ENCODE peak calls at places on chromosomes 13 and 19, in eight cellular contexts. S is right lobe of liver; K is body of pancreas; T is cardiac muscle cell; J is heart right ventricle; F is CD8-positive, alpha-beta memory T cell; B is PC-9; X is Karpas-422. V is an unnamed sample. For H3K9me3, the result is how much of the 10 kb centered on the place peaks cover.

GRCh38 chr19:32498641-32499200 is 82.3 kb upstream of the PDCD5 start:
- DNase-seq in S (no peak), K (no peak), T (no peak), J (no peak), F (peak), B (no peak), X (no peak), V (peak)

GRCh38 chr19:30229524-30230174 is 142.5 kb upstream of the ZNF536 start:
- DNase-seq in S (no peak), K (no peak), T (no peak), J (no peak), F (no peak), B (no peak), X (peak), V (no peak)

GRCh38 chr13:49643003-49643651 is 14.8 kb downstream of the ARL11 start:
- DNase-seq in S (no peak), K (peak), T (no peak), J (no peak), F (no peak), B (no peak), X (peak), V (no peak)

GRCh38 chr13:28636677-28637317 is 22.1 kb upstream of the POMP start:
- DNase-seq in S (peak), K (peak), T (peak), J (no peak), F (peak), B (peak), X (peak), V (peak)

GRCh38 chr19:13978721-13979191 is 26.4 kb downstream of the DCAF15 start:
- DNase-seq in S (no peak), K (no peak), T (peak), J (no peak), F (no peak), B (no peak), X (peak), V (no peak)

GRCh38 chr19:46839752-46840151 is 10.9 kb downstream of the AP2S1 start:
- DNase-seq in S (no peak), K (no peak), T (no peak), J (no peak), F (no peak), B (no peak), X (no peak), V (no peak)

GRCh38 chr13:20136781-20137703 is 23.8 kb downstream of the GJA3 start:
- DNase-seq in S (peak), K (peak), T (no peak), J (peak), F (no peak), B (peak), X (no peak), V (peak)

GRCh38 chr19:12052057-12052570 is 647 bp downstream of the ZNF878 start:
- DNase-seq in S (no peak), K (peak), T (no peak), J (no peak), F (no peak), B (no peak), X (no peak), V (no peak)

GRCh38 chr13:36862722-36863121 is 43.7 kb downstream of the RFXAP start:
- DNase-seq in S (no peak), K (no peak), T (no peak), J (no peak), F (no peak), B (no peak), X (no peak), V (no peak)

GRCh38 chr19:38228005-38228377 is 4.0 kb upstream of the DPF1 start:
- DNase-seq in S (no peak), K (no peak), T (no peak), J (no peak), F (no peak), B (no peak), X (no peak), V (no peak)

GRCh38 chr19:33410915-33411401 is 37.4 kb downstream of the CEBPG start:
- DNase-seq in S (no peak), K (no peak), T (no peak), J (no peak), F (no peak), B (no peak), X (no peak), V (no peak)

GRCh38 chr19:6260912-6261636 is 18.7 kb downstream of the MLLT1 start:
- DNase-seq in S (peak), K (peak), T (no peak), J (no peak), F (no peak), B (peak), X (peak), V (peak)

GRCh38 chr13:31424130-31424729 is 224.5 kb downstream of the B3GLCT start:
- DNase-seq in S (peak), K (peak), T (peak), J (peak), F (peak), B (peak), X (peak), V (peak)

GRCh38 chr19:18657590-18658365 is 20.9 kb downstream of the KLHL26 start:
- DNase-seq in S (no peak), K (peak), T (no peak), J (peak), F (no peak), B (no peak), X (peak), V (no peak)

GRCh38 chr19:4067396-4068057 is 828 bp upstream of the ZBTB7A start:
- DNase-seq in S (no peak), K (no peak), T (peak), J (peak), F (no peak), B (no peak), X (no peak), V (peak)

GRCh38 chr13:28678809-28679208 is 19.9 kb downstream of the POMP start:
- DNase-seq in S (no peak), K (no peak), T (no peak), J (no peak), F (no peak), B (no peak), X (no peak), V (no peak)

GRCh38 chr13:86882835-86883234 is 788.3 kb upstream of the SLITRK5 start:
- DNase-seq in S (no peak), K (no peak), T (peak), J (no peak), F (no peak), B (no peak), X (no peak), V (no peak)

GRCh38 chr19:2686347-2686746 is 16.1 kb downstream of the GNG7 start:
- DNase-seq in S (no peak), K (no peak), T (no peak), J (no peak), F (no peak), B (no peak), X (no peak), V (no peak)

GRCh38 chr13:61685683-61686013 is 270.0 kb upstream of the PCDH20 start:
- DNase-seq in S (no peak), K (no peak), T (peak), J (no peak), F (no peak), B (no peak), X (peak), V (no peak)

GRCh38 chr19:49430678-49431329 is 5.6 kb downstream of the GFY start:
- DNase-seq in S (no peak), K (no peak), T (no peak), J (no peak), F (no peak), B (no peak), X (peak), V (peak)

GRCh38 chr13:44075113-44075512 is 195.4 kb downstream of the LACC1 start:
- DNase-seq in S (no peak), K (no peak), T (no peak), J (no peak), F (no peak), B (no peak), X (no peak), V (no peak)

GRCh38 chr19:16772841-16773240 is 53.2 kb downstream of the NWD1 start:
- DNase-seq in S (no peak), K (no peak), T (no peak), J (no peak), F (no peak), B (no peak), X (no peak), V (no peak)

GRCh38 chr19:29418106-29418684 is 107.6 kb upstream of the VSTM2B start:
- DNase-seq in S (no peak), K (no peak), T (no peak), J (no peak), F (no peak), B (no peak), X (no peak), V (no peak)

GRCh38 chr19:31271569-31271911 is 77.7 kb downstream of the TSHZ3 start:
- DNase-seq in S (no peak), K (no peak), T (no peak), J (no peak), F (no peak), B (no peak), X (no peak), V (no peak)

GRCh38 chr13:52449323-52450011 is 967 bp downstream of the VPS36 start:
- DNase-seq in S (no peak), K (no peak), T (no peak), J (no peak), F (no peak), B (no peak), X (peak), V (no peak)

GRCh38 chr13:100674848-100675659 is 459 bp upstream of the TMTC4 start:
- DNase-seq in S (peak), K (peak), T (peak), J (peak), F (peak), B (peak), X (peak), V (peak)
- H3K27ac ChIP-seq in S (peak), K (peak), T (peak), J (peak), F (peak), B (no peak), X (no peak), V (peak)

GRCh38 chr19:15576526-15577156 is 38.4 kb upstream of the CYP4F8 start:
- DNase-seq in S (no peak), K (no peak), T (no peak), J (no peak), F (no peak), B (no peak), X (no peak), V (no peak)
- H3K9me3 ChIP-seq in S (under half), K (under half), T (under half), J (under half), F (under half), B (under half), X (under half), V (under half)

DNA sequence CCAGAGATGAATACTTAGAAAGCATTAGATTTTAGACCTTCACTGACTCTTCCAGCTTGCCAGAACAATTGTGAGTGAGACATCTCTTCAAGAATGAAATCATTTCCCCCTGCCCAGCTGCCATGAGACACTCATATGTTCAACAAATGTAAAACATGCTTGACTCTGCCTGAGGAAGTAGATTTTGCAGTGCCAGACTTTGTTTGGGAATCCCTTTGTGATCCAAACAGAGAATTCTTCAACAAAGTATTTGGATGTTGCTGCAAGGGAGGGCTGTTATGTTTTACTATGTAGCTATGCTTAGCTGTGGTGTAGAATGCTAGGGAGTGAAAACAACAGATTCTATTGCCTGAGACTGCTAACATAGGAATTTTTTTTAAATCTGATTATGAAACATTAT is 416.4 kb downstream of the DCT start:
- DNase-seq in S (no peak), K (no peak), T (no peak), J (no peak), F (no peak), B (no peak), X (no peak), V (no peak)
- H3K27ac ChIP-seq in S (no peak), K (no peak), T (no peak), J (no peak), F (no peak), B (no peak), X (no peak), V (no peak)

GRCh38 chr19:52112624-52113023 is 17.1 kb upstream of the ZNF841 start:
- DNase-seq in S (no peak), K (no peak), T (no peak), J (no peak), F (no peak), B (no peak), X (no peak), V (no peak)
- H3K9me3 ChIP-seq in S (under half), K (under half), T (under half), J (half or more), F (half or more), B (half or more), X (half or more), V (half or more)